ENCODE peak calls at places on chromosomes 3 and 15, in seven cellular contexts. E, M, O, W, L, F and U are unnamed samples.

GRCh38 chr3:18716821-18717220 is 291.7 kb upstream of the SATB1 start:
- DNase-seq in E (no peak), M (no peak), O (no peak), W (no peak), L (no peak), F (peak), U (no peak)

GRCh38 chr3:4340077-4340410 is 36.9 kb downstream of the SETMAR start:
- DNase-seq in E (no peak), M (no peak), O (no peak), W (no peak), L (no peak), F (no peak), U (no peak)

GRCh38 chr15:74763416-74763815 is 14.8 kb downstream of the CYP1A2 start:
- DNase-seq in E (no peak), M (no peak), O (no peak), W (no peak), L (peak), F (no peak), U (peak)

GRCh38 chr3:77348244-77348855 is 308.5 kb downstream of the ROBO2 start:
- DNase-seq in E (no peak), M (peak), O (no peak), W (no peak), L (no peak), F (peak), U (no peak)

GRCh38 chr3:57252404-57252803 is 24.9 kb downstream of the APPL1 start:
- DNase-seq in E (no peak), M (no peak), O (no peak), W (no peak), L (no peak), F (no peak), U (no peak)

GRCh38 chr15:59170295-59170881 is 36.3 kb upstream of the LDHAL6B start:
- DNase-seq in E (no peak), M (no peak), O (no peak), W (peak), L (peak), F (peak), U (peak)

GRCh38 chr3:165254812-165255211 is 58.6 kb upstream of the SLITRK3 start:
- DNase-seq in E (no peak), M (no peak), O (no peak), W (no peak), L (no peak), F (peak), U (peak)

GRCh38 chr3:15666277-15666676 is 64.7 kb downstream of the BTD start:
- DNase-seq in E (no peak), M (no peak), O (no peak), W (no peak), L (no peak), F (no peak), U (no peak)

GRCh38 chr3:38730281-38730680 is 80.8 kb upstream of the SCN5A start:
- DNase-seq in E (no peak), M (no peak), O (no peak), W (no peak), L (no peak), F (peak), U (peak)

GRCh38 chr3:187738400-187739124 is 6.7 kb downstream of the BCL6 start:
- DNase-seq in E (peak), M (peak), O (peak), W (peak), L (peak), F (peak), U (peak)

GRCh38 chr3:195069501-195070251 is 201.3 kb downstream of the XXYLT1 start:
- DNase-seq in E (no peak), M (no peak), O (peak), W (peak), L (no peak), F (no peak), U (no peak)

GRCh38 chr15:43187544-43188155 is 2.4 kb downstream of the CCNDBP1 start:
- DNase-seq in E (no peak), M (no peak), O (no peak), W (no peak), L (no peak), F (peak), U (peak)

GRCh38 chr15:99440029-99440428 is 125.8 kb upstream of the MEF2A start:
- DNase-seq in E (no peak), M (peak), O (no peak), W (no peak), L (no peak), F (no peak), U (no peak)

GRCh38 chr15:52100807-52101206 is 11.8 kb downstream of the BCL2L10 start:
- DNase-seq in E (no peak), M (no peak), O (no peak), W (peak), L (peak), F (peak), U (no peak)

GRCh38 chr3:59192473-59192872 is 142.6 kb upstream of the CFAP20DC start:
- DNase-seq in E (no peak), M (no peak), O (no peak), W (no peak), L (no peak), F (peak), U (peak)

GRCh38 chr3:124592658-124593441 is 137.4 kb upstream of the UMPS start:
- DNase-seq in E (peak), M (no peak), O (no peak), W (no peak), L (peak), F (no peak), U (peak)

GRCh38 chr3:107690522-107691138 is 167.9 kb downstream of the BBX start:
- DNase-seq in E (no peak), M (no peak), O (no peak), W (no peak), L (no peak), F (peak), U (peak)

GRCh38 chr15:45606841-45607240 is 19.7 kb downstream of the BLOC1S6 start:
- DNase-seq in E (no peak), M (no peak), O (no peak), W (no peak), L (no peak), F (no peak), U (no peak)

GRCh38 chr3:129783470-129783869 is 110.0 kb downstream of the TMCC1 start:
- DNase-seq in E (no peak), M (no peak), O (no peak), W (no peak), L (no peak), F (no peak), U (no peak)

GRCh38 chr15:94258246-94258645 is 26.9 kb downstream of the MCTP2 start:
- DNase-seq in E (no peak), M (no peak), O (no peak), W (no peak), L (no peak), F (no peak), U (no peak)

GRCh38 chr3:4458961-4459360 is 8.1 kb downstream of the SUMF1 start:
- DNase-seq in E (no peak), M (no peak), O (no peak), W (no peak), L (no peak), F (no peak), U (no peak)

GRCh38 chr15:70094690-70095311 is 2.9 kb downstream of the TLE3 start:
- DNase-seq in E (no peak), M (no peak), O (no peak), W (no peak), L (no peak), F (peak), U (no peak)

GRCh38 chr3:175651716-175652115 is 792.6 kb downstream of the NAALADL2 start:
- DNase-seq in E (no peak), M (no peak), O (no peak), W (no peak), L (no peak), F (no peak), U (no peak)

GRCh38 chr3:152443212-152444023 is 174.7 kb downstream of the MBNL1 start:
- DNase-seq in E (no peak), M (no peak), O (no peak), W (no peak), L (no peak), F (peak), U (no peak)

GRCh38 chr3:157856078-157856939 is 249.9 kb downstream of the SHOX2 start:
- DNase-seq in E (no peak), M (no peak), O (no peak), W (no peak), L (no peak), F (no peak), U (peak)

GRCh38 chr15:85582076-85582718 is 201.8 kb downstream of the AKAP13 start:
- DNase-seq in E (no peak), M (no peak), O (no peak), W (peak), L (no peak), F (peak), U (no peak)

GRCh38 chr3:100635273-100635701 is 25.9 kb downstream of the ADGRG7 start:
- DNase-seq in E (peak), M (no peak), O (no peak), W (no peak), L (no peak), F (no peak), U (no peak)

GRCh38 chr3:169367016-169367415 is 296.5 kb downstream of the MECOM start:
- DNase-seq in E (no peak), M (no peak), O (no peak), W (no peak), L (no peak), F (no peak), U (no peak)

GRCh38 chr3:184715943-184716651 is 4.2 kb upstream of the MAGEF1 start:
- DNase-seq in E (no peak), M (no peak), O (no peak), W (no peak), L (no peak), F (peak), U (no peak)

GRCh38 chr3:95588473-95588872 is 1225.9 kb upstream of the EPHA6 start:
- DNase-seq in E (no peak), M (no peak), O (no peak), W (no peak), L (no peak), F (no peak), U (no peak)

GRCh38 chr15:99550077-99550476 is 15.7 kb upstream of the MEF2A start:
- DNase-seq in E (no peak), M (no peak), O (no peak), W (no peak), L (no peak), F (no peak), U (no peak)

GRCh38 chr15:51312132-51312531 is 26.3 kb downstream of the CYP19A1 start:
- DNase-seq in E (no peak), M (no peak), O (no peak), W (no peak), L (no peak), F (peak), U (no peak)

GRCh38 chr3:13622356-13622755 is 73.4 kb downstream of the FBLN2 start:
- DNase-seq in E (no peak), M (no peak), O (no peak), W (no peak), L (no peak), F (no peak), U (no peak)

GRCh38 chr3:124685481-124685880 is 44.8 kb upstream of the UMPS start:
- DNase-seq in E (no peak), M (no peak), O (no peak), W (no peak), L (no peak), F (no peak), U (peak)

GRCh38 chr3:117356296-117356695 is 646.7 kb downstream of the TUSC7 start:
- DNase-seq in E (no peak), M (no peak), O (no peak), W (no peak), L (no peak), F (no peak), U (no peak)

GRCh38 chr3:136547293-136547692 is 204.9 kb downstream of the STAG1 start:
- DNase-seq in E (no peak), M (no peak), O (no peak), W (no peak), L (no peak), F (no peak), U (peak)

GRCh38 chr3:30751610-30752299 is 142.7 kb downstream of the GADL1 start:
- DNase-seq in E (no peak), M (peak), O (peak), W (peak), L (no peak), F (peak), U (no peak)

GRCh38 chr15:67977690-67978089 is 76.4 kb upstream of the PIAS1 start:
- DNase-seq in E (no peak), M (no peak), O (no peak), W (no peak), L (no peak), F (no peak), U (no peak)
- TF ChIP-seq CTCF in E (no peak), M (no peak), O (no peak), W (no peak), L (no peak), F (no peak), U (no peak)

GRCh38 chr15:90933310-90933709 is 961 bp upstream of the HDDC3 start:
- DNase-seq in E (no peak), M (no peak), O (no peak), W (no peak), L (no peak), F (no peak), U (no peak)

GRCh38 chr15:90931737-90932659 is at the start of gene HDDC3:
- DNase-seq in E (peak), M (peak), O (peak), W (peak), L (peak), F (peak), U (peak)

GRCh38 chr15:90929709-90930019 is 2.7 kb downstream of the HDDC3 start:
- DNase-seq in E (no peak), M (no peak), O (no peak), W (no peak), L (no peak), F (no peak), U (no peak)

GRCh38 chr15:90932660-90932991 is 277 bp upstream of the HDDC3 start:
- DNase-seq in E (no peak), M (no peak), O (no peak), W (no peak), L (no peak), F (no peak), U (no peak)

GRCh38 chr15:90930861-90931629 is 1.3 kb downstream of the HDDC3 start:
- DNase-seq in E (no peak), M (no peak), O (no peak), W (peak), L (no peak), F (peak), U (peak)
- TF ChIP-seq CTCF in E (no peak), M (no peak), O (no peak), W (no peak), L (no peak), F (no peak), U (no peak)

GRCh38 chr15:39979606-39980005 is 45.7 kb downstream of the EIF2AK4 start:
- DNase-seq in E (no peak), M (no peak), O (no peak), W (no peak), L (no peak), F (no peak), U (no peak)

GRCh38 chr15:39974656-39975230 is 40.8 kb downstream of the EIF2AK4 start:
- DNase-seq in E (no peak), M (no peak), O (no peak), W (no peak), L (no peak), F (no peak), U (no peak)

DNA sequence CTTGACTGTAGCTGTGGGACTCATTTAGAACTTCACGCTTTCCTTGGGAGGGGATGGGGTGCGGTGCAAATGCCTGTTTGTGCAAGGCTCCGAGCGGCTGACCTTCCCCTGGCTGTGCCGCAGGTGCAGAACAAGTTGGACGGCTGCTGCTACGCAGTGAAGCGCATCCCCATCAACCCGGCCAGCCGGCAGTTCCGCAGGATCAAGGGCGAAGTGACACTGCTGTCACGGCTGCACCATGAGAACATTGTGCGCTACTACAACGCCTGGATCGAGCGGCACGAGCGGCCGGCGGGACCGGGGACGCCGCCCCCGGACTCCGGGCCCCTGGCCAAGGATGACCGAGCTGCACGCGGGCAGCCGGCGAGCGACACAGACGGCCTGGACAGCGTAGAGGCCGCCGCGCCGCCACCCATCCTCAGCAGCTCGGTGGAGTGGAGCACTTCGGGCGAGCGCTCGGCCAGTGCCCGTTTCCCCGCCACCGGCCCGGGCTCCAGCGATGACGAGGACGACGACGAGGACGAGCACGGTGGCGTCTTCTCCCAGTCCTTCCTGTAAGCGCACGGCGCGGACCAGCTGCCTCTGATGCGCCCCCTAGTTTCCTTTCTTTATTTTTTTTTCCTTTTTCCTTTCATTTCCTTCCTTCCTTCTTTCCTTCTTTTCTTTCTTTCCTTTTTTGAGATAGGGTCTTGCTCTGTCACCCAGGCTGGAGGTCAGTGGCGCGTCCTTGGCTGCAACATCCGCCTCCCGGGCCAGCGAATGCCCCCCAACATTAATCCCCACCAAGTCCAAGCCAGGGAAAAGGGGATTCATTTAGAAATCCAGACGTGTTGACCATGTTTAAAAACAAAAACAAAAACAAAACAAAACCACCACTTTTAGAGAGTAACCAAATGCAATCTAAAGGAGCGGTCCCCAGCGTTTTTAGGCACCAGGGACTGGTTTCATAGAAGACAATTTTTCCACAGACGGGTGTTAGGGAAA is 42.7 kb downstream of the EIF2AK4 start:
- DNase-seq in E (peak), M (peak), O (peak), W (peak), L (peak), F (peak), U (peak)
- TF ChIP-seq CTCF in E (peak), M (no peak), O (no peak), W (peak), L (no peak), F (peak), U (peak)

GRCh38 chr15:62125763-62126162 is 39.3 kb downstream of the C2CD4B start:
- DNase-seq in E (no peak), M (no peak), O (no peak), W (no peak), L (no peak), F (peak), U (no peak)
- TF ChIP-seq CTCF in E (peak), M (no peak), O (no peak), W (no peak), L (no peak), F (peak), U (peak)

GRCh38 chr3:181103605-181104004 is 114.1 kb upstream of the DNAJC19 start:
- DNase-seq in E (no peak), M (no peak), O (no peak), W (no peak), L (no peak), F (no peak), U (peak)
- TF ChIP-seq CTCF in E (peak), M (peak), O (no peak), W (no peak), L (no peak), F (no peak), U (peak)